ENCODE peak calls at places on chromosomes 12 and 14, in nine cellular contexts. One of them, this sample, is unnamed.

GRCh38 chr14:92495041-92495440 is 18.5 kb upstream of the RIN3 start:
- DNase-seq in GM20000: no peak
- DNase-seq in colonic mucosa: no peak
- DNase-seq in fibroblast of pulmonary artery: peak
- DNase-seq in fibroblast of lung: no peak
- DNase-seq in HCT116: no peak
- DNase-seq in cardiac fibroblast: peak
- DNase-seq in WERI-Rb-1: no peak
- DNase-seq in CD14-positive monocyte: peak
- DNase-seq in this sample: no peak

GRCh38 chr12:19885987-19886804 is 446.9 kb downstream of the AEBP2 start:
- DNase-seq in GM20000: no peak
- DNase-seq in CD14-positive monocyte: no peak
- DNase-seq in colonic mucosa: peak
- DNase-seq in cardiac fibroblast: no peak
- DNase-seq in WERI-Rb-1: no peak
- DNase-seq in fibroblast of lung: no peak
- DNase-seq in fibroblast of pulmonary artery: no peak
- DNase-seq in HCT116: no peak
- DNase-seq in this sample: no peak

GRCh38 chr14:92945959-92946846 is 23.3 kb downstream of the CHGA start:
- DNase-seq in colonic mucosa: peak
- DNase-seq in CD14-positive monocyte: no peak
- DNase-seq in fibroblast of pulmonary artery: peak
- DNase-seq in WERI-Rb-1: no peak
- DNase-seq in GM20000: no peak
- DNase-seq in fibroblast of lung: peak
- DNase-seq in cardiac fibroblast: peak
- DNase-seq in HCT116: peak
- DNase-seq in this sample: peak

GRCh38 chr12:121581681-121582439 is 1.0 kb upstream of the KDM2B start:
- DNase-seq in WERI-Rb-1: no peak
- DNase-seq in colonic mucosa: peak
- DNase-seq in HCT116: no peak
- DNase-seq in GM20000: no peak
- DNase-seq in cardiac fibroblast: peak
- DNase-seq in fibroblast of lung: peak
- DNase-seq in fibroblast of pulmonary artery: peak
- DNase-seq in CD14-positive monocyte: no peak
- DNase-seq in this sample: no peak

GRCh38 chr14:94180655-94181271 is 6.6 kb downstream of the PPP4R4 start:
- DNase-seq in colonic mucosa: no peak
- DNase-seq in cardiac fibroblast: peak
- DNase-seq in HCT116: peak
- DNase-seq in fibroblast of lung: peak
- DNase-seq in CD14-positive monocyte: no peak
- DNase-seq in fibroblast of pulmonary artery: peak
- DNase-seq in WERI-Rb-1: no peak
- DNase-seq in GM20000: peak
- DNase-seq in this sample: no peak

GRCh38 chr12:128026696-128027574 is 240.0 kb upstream of the TMEM132C start:
- DNase-seq in fibroblast of lung: no peak
- DNase-seq in colonic mucosa: peak
- DNase-seq in WERI-Rb-1: no peak
- DNase-seq in GM20000: no peak
- DNase-seq in cardiac fibroblast: no peak
- DNase-seq in HCT116: no peak
- DNase-seq in CD14-positive monocyte: no peak
- DNase-seq in fibroblast of pulmonary artery: no peak
- DNase-seq in this sample: peak

GRCh38 chr14:60647081-60647836 is 2.0 kb downstream of the SIX1 start:
- DNase-seq in HCT116: no peak
- DNase-seq in CD14-positive monocyte: no peak
- DNase-seq in cardiac fibroblast: peak
- DNase-seq in fibroblast of pulmonary artery: no peak
- DNase-seq in colonic mucosa: no peak
- DNase-seq in WERI-Rb-1: no peak
- DNase-seq in GM20000: peak
- DNase-seq in fibroblast of lung: peak
- DNase-seq in this sample: no peak

GRCh38 chr14:102182901-102183619 is 43.4 kb downstream of the WDR20 start:
- DNase-seq in fibroblast of lung: peak
- DNase-seq in colonic mucosa: no peak
- DNase-seq in CD14-positive monocyte: no peak
- DNase-seq in cardiac fibroblast: peak
- DNase-seq in GM20000: no peak
- DNase-seq in fibroblast of pulmonary artery: no peak
- DNase-seq in HCT116: no peak
- DNase-seq in WERI-Rb-1: no peak
- DNase-seq in this sample: no peak

GRCh38 chr12:113208041-113208934 is 13.0 kb upstream of the TPCN1 start:
- DNase-seq in colonic mucosa: peak
- DNase-seq in GM20000: peak
- DNase-seq in HCT116: no peak
- DNase-seq in fibroblast of lung: peak
- DNase-seq in WERI-Rb-1: no peak
- DNase-seq in fibroblast of pulmonary artery: peak
- DNase-seq in CD14-positive monocyte: peak
- DNase-seq in cardiac fibroblast: no peak
- DNase-seq in this sample: no peak

GRCh38 chr14:64200170-64200569 is 94.0 kb downstream of the ESR2 start:
- DNase-seq in fibroblast of pulmonary artery: no peak
- DNase-seq in CD14-positive monocyte: no peak
- DNase-seq in HCT116: no peak
- DNase-seq in GM20000: no peak
- DNase-seq in colonic mucosa: no peak
- DNase-seq in fibroblast of lung: no peak
- DNase-seq in WERI-Rb-1: no peak
- DNase-seq in cardiac fibroblast: no peak
- DNase-seq in this sample: no peak

GRCh38 chr12:45377815-45378214 is 161.9 kb downstream of the ANO6 start:
- DNase-seq in colonic mucosa: no peak
- DNase-seq in cardiac fibroblast: peak
- DNase-seq in CD14-positive monocyte: no peak
- DNase-seq in fibroblast of pulmonary artery: no peak
- DNase-seq in GM20000: no peak
- DNase-seq in WERI-Rb-1: no peak
- DNase-seq in fibroblast of lung: no peak
- DNase-seq in HCT116: no peak
- DNase-seq in this sample: no peak

GRCh38 chr12:68813242-68813593 is 5.2 kb downstream of the MDM2 start:
- DNase-seq in cardiac fibroblast: no peak
- DNase-seq in CD14-positive monocyte: no peak
- DNase-seq in fibroblast of pulmonary artery: no peak
- DNase-seq in colonic mucosa: no peak
- DNase-seq in GM20000: no peak
- DNase-seq in WERI-Rb-1: no peak
- DNase-seq in fibroblast of lung: no peak
- DNase-seq in HCT116: no peak
- DNase-seq in this sample: no peak

GRCh38 chr12:6083606-6084005 is 40.9 kb downstream of the VWF start:
- DNase-seq in colonic mucosa: no peak
- DNase-seq in HCT116: no peak
- DNase-seq in fibroblast of lung: no peak
- DNase-seq in CD14-positive monocyte: no peak
- DNase-seq in WERI-Rb-1: no peak
- DNase-seq in GM20000: no peak
- DNase-seq in fibroblast of pulmonary artery: no peak
- DNase-seq in cardiac fibroblast: no peak
- DNase-seq in this sample: no peak

GRCh38 chr14:24883571-24883970 is 166.4 kb downstream of the STXBP6 start:
- DNase-seq in fibroblast of pulmonary artery: peak
- DNase-seq in CD14-positive monocyte: no peak
- DNase-seq in HCT116: no peak
- DNase-seq in fibroblast of lung: no peak
- DNase-seq in GM20000: no peak
- DNase-seq in cardiac fibroblast: peak
- DNase-seq in colonic mucosa: no peak
- DNase-seq in WERI-Rb-1: no peak
- DNase-seq in this sample: no peak

GRCh38 chr14:45118594-45118993 is 15.7 kb downstream of the FKBP3 start:
- DNase-seq in WERI-Rb-1: no peak
- DNase-seq in fibroblast of pulmonary artery: no peak
- DNase-seq in CD14-positive monocyte: no peak
- DNase-seq in fibroblast of lung: no peak
- DNase-seq in HCT116: no peak
- DNase-seq in cardiac fibroblast: no peak
- DNase-seq in GM20000: no peak
- DNase-seq in colonic mucosa: no peak
- DNase-seq in this sample: no peak

GRCh38 chr14:81219821-81220487 is 805 bp downstream of the GTF2A1 start:
- DNase-seq in cardiac fibroblast: peak
- DNase-seq in WERI-Rb-1: peak
- DNase-seq in colonic mucosa: peak
- DNase-seq in fibroblast of lung: peak
- DNase-seq in CD14-positive monocyte: no peak
- DNase-seq in GM20000: peak
- DNase-seq in HCT116: no peak
- DNase-seq in fibroblast of pulmonary artery: no peak
- DNase-seq in this sample: no peak

GRCh38 chr12:57240069-57240921 is 10.7 kb downstream of the STAC3 start:
- DNase-seq in cardiac fibroblast: peak
- DNase-seq in GM20000: peak
- DNase-seq in HCT116: peak
- DNase-seq in colonic mucosa: no peak
- DNase-seq in WERI-Rb-1: peak
- DNase-seq in fibroblast of pulmonary artery: peak
- DNase-seq in fibroblast of lung: peak
- DNase-seq in CD14-positive monocyte: peak
- DNase-seq in this sample: no peak

GRCh38 chr12:50103767-50104321 is at the start of gene GPD1:
- DNase-seq in WERI-Rb-1: peak
- DNase-seq in HCT116: peak
- DNase-seq in CD14-positive monocyte: no peak
- DNase-seq in colonic mucosa: peak
- DNase-seq in GM20000: no peak
- DNase-seq in fibroblast of lung: peak
- DNase-seq in fibroblast of pulmonary artery: peak
- DNase-seq in cardiac fibroblast: peak
- DNase-seq in this sample: no peak

GRCh38 chr14:104827173-104828055 is 26.5 kb downstream of the ZBTB42 start:
- DNase-seq in fibroblast of pulmonary artery: peak
- DNase-seq in GM20000: peak
- DNase-seq in WERI-Rb-1: peak
- DNase-seq in colonic mucosa: peak
- DNase-seq in cardiac fibroblast: peak
- DNase-seq in CD14-positive monocyte: no peak
- DNase-seq in fibroblast of lung: peak
- DNase-seq in HCT116: peak
- DNase-seq in this sample: no peak

DNA sequence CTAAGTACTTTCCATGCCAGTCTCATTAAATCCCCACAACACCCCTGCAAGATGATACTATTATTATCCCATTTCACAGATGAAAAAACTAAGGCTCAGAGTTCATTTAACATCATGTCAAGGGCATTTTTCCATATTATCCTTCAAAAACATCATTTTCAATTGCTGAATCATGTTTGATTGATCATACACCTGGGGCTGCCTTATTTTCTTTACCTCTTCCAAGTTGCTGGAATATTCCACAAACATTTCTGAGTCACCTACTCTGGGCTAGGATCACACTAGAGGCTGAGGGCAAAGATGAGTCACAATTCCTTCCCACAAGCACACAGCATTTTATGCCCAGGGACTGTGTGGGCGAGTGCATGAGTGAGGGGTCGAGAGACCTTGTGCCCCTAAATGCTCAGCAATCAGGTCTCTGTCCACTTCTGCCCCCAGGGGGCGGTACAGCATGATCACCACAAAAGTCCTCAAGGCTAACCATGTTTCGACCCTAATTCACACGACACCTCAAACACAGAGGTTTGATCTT is 14.1 kb upstream of the TMEM119 start:
- DNase-seq in fibroblast of lung: peak
- DNase-seq in CD14-positive monocyte: no peak
- DNase-seq in cardiac fibroblast: peak
- DNase-seq in GM20000: no peak
- DNase-seq in WERI-Rb-1: peak
- DNase-seq in HCT116: peak
- DNase-seq in fibroblast of pulmonary artery: peak
- DNase-seq in colonic mucosa: no peak
- DNase-seq in this sample: no peak
- TF ChIP-seq CTCF in fibroblast of lung: peak
- TF ChIP-seq CTCF in CD14-positive monocyte: peak
- TF ChIP-seq CTCF in cardiac fibroblast: peak
- TF ChIP-seq CTCF in GM20000: peak
- TF ChIP-seq CTCF in WERI-Rb-1: peak
- TF ChIP-seq CTCF in HCT116: peak
- TF ChIP-seq CTCF in fibroblast of pulmonary artery: peak
- TF ChIP-seq CTCF in colonic mucosa: peak
- TF ChIP-seq CTCF in this sample: peak

GRCh38 chr14:96832351-96832750 is 35.2 kb downstream of the VRK1 start:
- DNase-seq in fibroblast of lung: no peak
- DNase-seq in HCT116: no peak
- DNase-seq in GM20000: no peak
- DNase-seq in CD14-positive monocyte: no peak
- DNase-seq in fibroblast of pulmonary artery: no peak
- DNase-seq in WERI-Rb-1: no peak
- DNase-seq in cardiac fibroblast: no peak
- DNase-seq in colonic mucosa: no peak
- DNase-seq in this sample: no peak
- TF ChIP-seq CTCF in fibroblast of lung: no peak
- TF ChIP-seq CTCF in HCT116: no peak
- TF ChIP-seq CTCF in GM20000: no peak
- TF ChIP-seq CTCF in CD14-positive monocyte: no peak
- TF ChIP-seq CTCF in fibroblast of pulmonary artery: no peak
- TF ChIP-seq CTCF in WERI-Rb-1: no peak
- TF ChIP-seq CTCF in cardiac fibroblast: no peak
- TF ChIP-seq CTCF in colonic mucosa: no peak
- TF ChIP-seq CTCF in this sample: no peak

GRCh38 chr14:90204516-90204915 is 51.8 kb upstream of the PSMC1 start:
- DNase-seq in CD14-positive monocyte: no peak
- DNase-seq in colonic mucosa: no peak
- DNase-seq in fibroblast of lung: no peak
- DNase-seq in GM20000: no peak
- DNase-seq in fibroblast of pulmonary artery: no peak
- DNase-seq in cardiac fibroblast: no peak
- DNase-seq in WERI-Rb-1: no peak
- DNase-seq in HCT116: no peak
- DNase-seq in this sample: no peak
- TF ChIP-seq CTCF in CD14-positive monocyte: no peak
- TF ChIP-seq CTCF in colonic mucosa: no peak
- TF ChIP-seq CTCF in fibroblast of lung: no peak
- TF ChIP-seq CTCF in GM20000: no peak
- TF ChIP-seq CTCF in fibroblast of pulmonary artery: no peak
- TF ChIP-seq CTCF in cardiac fibroblast: no peak
- TF ChIP-seq CTCF in WERI-Rb-1: no peak
- TF ChIP-seq CTCF in HCT116: no peak
- TF ChIP-seq CTCF in this sample: no peak

GRCh38 chr14:29518335-29518734 is 409.3 kb downstream of the PRKD1 start:
- DNase-seq in fibroblast of lung: peak
- DNase-seq in cardiac fibroblast: peak
- DNase-seq in colonic mucosa: no peak
- DNase-seq in CD14-positive monocyte: no peak
- DNase-seq in fibroblast of pulmonary artery: peak
- DNase-seq in HCT116: no peak
- DNase-seq in WERI-Rb-1: no peak
- DNase-seq in GM20000: no peak
- DNase-seq in this sample: no peak

GRCh38 chr14:29527286-29527685 is 400.4 kb downstream of the PRKD1 start:
- DNase-seq in HCT116: no peak
- DNase-seq in CD14-positive monocyte: no peak
- DNase-seq in GM20000: no peak
- DNase-seq in colonic mucosa: no peak
- DNase-seq in fibroblast of lung: no peak
- DNase-seq in cardiac fibroblast: no peak
- DNase-seq in WERI-Rb-1: no peak
- DNase-seq in fibroblast of pulmonary artery: no peak
- DNase-seq in this sample: no peak

GRCh38 chr14:29521526-29522137 is 406.0 kb downstream of the PRKD1 start:
- DNase-seq in WERI-Rb-1: peak
- DNase-seq in colonic mucosa: no peak
- DNase-seq in GM20000: no peak
- DNase-seq in CD14-positive monocyte: no peak
- DNase-seq in cardiac fibroblast: peak
- DNase-seq in fibroblast of pulmonary artery: peak
- DNase-seq in fibroblast of lung: peak
- DNase-seq in HCT116: no peak
- DNase-seq in this sample: no peak
- TF ChIP-seq CTCF in WERI-Rb-1: peak
- TF ChIP-seq CTCF in colonic mucosa: no peak
- TF ChIP-seq CTCF in GM20000: no peak
- TF ChIP-seq CTCF in CD14-positive monocyte: no peak
- TF ChIP-seq CTCF in cardiac fibroblast: peak
- TF ChIP-seq CTCF in fibroblast of pulmonary artery: peak
- TF ChIP-seq CTCF in fibroblast of lung: peak
- TF ChIP-seq CTCF in HCT116: peak
- TF ChIP-seq CTCF in this sample: no peak